ENCODE peak calls at places on chromosome 10, in eight cellular contexts. One of them, this sample, is unnamed.
A peak's percentile ranks its signal among the peaks of the same experiment; 100 is the strongest.

GRCh38 chr10:36224431-36224985 is 582.4 kb upstream of the FZD8 start:
- DNase-seq in AG08396: no peak
- DNase-seq in EL: no peak
- DNase-seq in activated T-cell treated with anti-CD3 and anti-CD28 coated beads, Interleukin-2, amount 50 U/mL, for 1 hour: no peak
- DNase-seq in stimulated activated CD4-positive, alpha-beta T cell treated with anti-CD3 and anti-CD28 coated beads, TNF-alpha, amount 100 ng/mL, for 4 hours: no peak
- DNase-seq in GM12891: no peak
- DNase-seq in HS-5: no peak
- DNase-seq in cortex of kidney: no peak
- DNase-seq in this sample: peak; percentile 39

GRCh38 chr10:4127518-4128315 is 342.7 kb upstream of the KLF6 start:
- DNase-seq in AG08396: no peak
- DNase-seq in HS-5: no peak
- DNase-seq in cortex of kidney: no peak
- DNase-seq in EL: no peak
- DNase-seq in GM12891: no peak
- DNase-seq in stimulated activated CD4-positive, alpha-beta T cell treated with anti-CD3 and anti-CD28 coated beads, TNF-alpha, amount 100 ng/mL, for 4 hours: no peak
- DNase-seq in activated T-cell treated with anti-CD3 and anti-CD28 coated beads, Interleukin-2, amount 50 U/mL, for 1 hour: no peak
- DNase-seq in this sample: peak; percentile 65

GRCh38 chr10:89151857-89152256 is 55.3 kb downstream of the CH25H start:
- DNase-seq in EL: peak; percentile 26
- DNase-seq in activated T-cell treated with anti-CD3 and anti-CD28 coated beads, Interleukin-2, amount 50 U/mL, for 1 hour: no peak
- DNase-seq in HS-5: no peak
- DNase-seq in GM12891: no peak
- DNase-seq in AG08396: peak; percentile 14
- DNase-seq in cortex of kidney: no peak
- DNase-seq in stimulated activated CD4-positive, alpha-beta T cell treated with anti-CD3 and anti-CD28 coated beads, TNF-alpha, amount 100 ng/mL, for 4 hours: no peak
- DNase-seq in this sample: no peak

GRCh38 chr10:59237775-59238174 is 61.3 kb downstream of the PHYHIPL start:
- DNase-seq in EL: no peak
- DNase-seq in AG08396: no peak
- DNase-seq in cortex of kidney: no peak
- DNase-seq in stimulated activated CD4-positive, alpha-beta T cell treated with anti-CD3 and anti-CD28 coated beads, TNF-alpha, amount 100 ng/mL, for 4 hours: no peak
- DNase-seq in activated T-cell treated with anti-CD3 and anti-CD28 coated beads, Interleukin-2, amount 50 U/mL, for 1 hour: no peak
- DNase-seq in GM12891: no peak
- DNase-seq in HS-5: no peak
- DNase-seq in this sample: no peak

GRCh38 chr10:62594093-62594520 is 210.4 kb upstream of the ADO start:
- DNase-seq in stimulated activated CD4-positive, alpha-beta T cell treated with anti-CD3 and anti-CD28 coated beads, TNF-alpha, amount 100 ng/mL, for 4 hours: peak; percentile 32
- DNase-seq in HS-5: no peak
- DNase-seq in activated T-cell treated with anti-CD3 and anti-CD28 coated beads, Interleukin-2, amount 50 U/mL, for 1 hour: peak; percentile 59
- DNase-seq in EL: peak; percentile 65
- DNase-seq in cortex of kidney: no peak
- DNase-seq in GM12891: peak; percentile 23
- DNase-seq in AG08396: peak; percentile 58
- DNase-seq in this sample: peak; percentile 53

GRCh38 chr10:110081914-110082313 is 74.1 kb downstream of the ADD3 start:
- DNase-seq in stimulated activated CD4-positive, alpha-beta T cell treated with anti-CD3 and anti-CD28 coated beads, TNF-alpha, amount 100 ng/mL, for 4 hours: no peak
- DNase-seq in AG08396: no peak
- DNase-seq in activated T-cell treated with anti-CD3 and anti-CD28 coated beads, Interleukin-2, amount 50 U/mL, for 1 hour: no peak
- DNase-seq in cortex of kidney: no peak
- DNase-seq in GM12891: no peak
- DNase-seq in EL: no peak
- DNase-seq in HS-5: no peak
- DNase-seq in this sample: peak; percentile 39

GRCh38 chr10:44962870-44963738 is 3.5 kb downstream of the RASSF4 start:
- DNase-seq in HS-5: no peak
- DNase-seq in EL: no peak
- DNase-seq in GM12891: no peak
- DNase-seq in activated T-cell treated with anti-CD3 and anti-CD28 coated beads, Interleukin-2, amount 50 U/mL, for 1 hour: no peak
- DNase-seq in cortex of kidney: no peak
- DNase-seq in AG08396: no peak
- DNase-seq in stimulated activated CD4-positive, alpha-beta T cell treated with anti-CD3 and anti-CD28 coated beads, TNF-alpha, amount 100 ng/mL, for 4 hours: no peak
- DNase-seq in this sample: no peak

GRCh38 chr10:75397571-75397921 is 4.0 kb downstream of the ZNF503 start:
- DNase-seq in EL: no peak
- DNase-seq in stimulated activated CD4-positive, alpha-beta T cell treated with anti-CD3 and anti-CD28 coated beads, TNF-alpha, amount 100 ng/mL, for 4 hours: no peak
- DNase-seq in cortex of kidney: no peak
- DNase-seq in GM12891: no peak
- DNase-seq in HS-5: peak; percentile 4
- DNase-seq in AG08396: peak; percentile 39
- DNase-seq in activated T-cell treated with anti-CD3 and anti-CD28 coated beads, Interleukin-2, amount 50 U/mL, for 1 hour: no peak
- DNase-seq in this sample: peak; percentile 27

GRCh38 chr10:128867119-128867518 is 599.9 kb upstream of the MGMT start:
- DNase-seq in HS-5: no peak
- DNase-seq in GM12891: no peak
- DNase-seq in activated T-cell treated with anti-CD3 and anti-CD28 coated beads, Interleukin-2, amount 50 U/mL, for 1 hour: no peak
- DNase-seq in stimulated activated CD4-positive, alpha-beta T cell treated with anti-CD3 and anti-CD28 coated beads, TNF-alpha, amount 100 ng/mL, for 4 hours: no peak
- DNase-seq in AG08396: no peak
- DNase-seq in EL: no peak
- DNase-seq in cortex of kidney: no peak
- DNase-seq in this sample: no peak

GRCh38 chr10:16367899-16368298 is 68.9 kb upstream of the PTER start:
- DNase-seq in EL: no peak
- DNase-seq in HS-5: no peak
- DNase-seq in stimulated activated CD4-positive, alpha-beta T cell treated with anti-CD3 and anti-CD28 coated beads, TNF-alpha, amount 100 ng/mL, for 4 hours: no peak
- DNase-seq in AG08396: no peak
- DNase-seq in activated T-cell treated with anti-CD3 and anti-CD28 coated beads, Interleukin-2, amount 50 U/mL, for 1 hour: no peak
- DNase-seq in GM12891: no peak
- DNase-seq in cortex of kidney: no peak
- DNase-seq in this sample: no peak

GRCh38 chr10:133379152-133379800 is at the start of gene PAOX:
- DNase-seq in HS-5: no peak
- DNase-seq in GM12891: peak; percentile 83
- DNase-seq in EL: peak; percentile 66
- DNase-seq in AG08396: peak; percentile 94
- DNase-seq in cortex of kidney: no peak
- DNase-seq in stimulated activated CD4-positive, alpha-beta T cell treated with anti-CD3 and anti-CD28 coated beads, TNF-alpha, amount 100 ng/mL, for 4 hours: peak; percentile 41
- DNase-seq in activated T-cell treated with anti-CD3 and anti-CD28 coated beads, Interleukin-2, amount 50 U/mL, for 1 hour: peak; percentile 75
- DNase-seq in this sample: peak; percentile 55

GRCh38 chr10:30422981-30423654 is 10.9 kb upstream of the MAP3K8 start:
- DNase-seq in GM12891: no peak
- DNase-seq in activated T-cell treated with anti-CD3 and anti-CD28 coated beads, Interleukin-2, amount 50 U/mL, for 1 hour: no peak
- DNase-seq in HS-5: no peak
- DNase-seq in cortex of kidney: no peak
- DNase-seq in AG08396: peak; percentile 84
- DNase-seq in stimulated activated CD4-positive, alpha-beta T cell treated with anti-CD3 and anti-CD28 coated beads, TNF-alpha, amount 100 ng/mL, for 4 hours: no peak
- DNase-seq in EL: peak; percentile 77
- DNase-seq in this sample: peak; percentile 90

GRCh38 chr10:19908991-19909699 is 92.9 kb downstream of the PLXDC2 start:
- DNase-seq in activated T-cell treated with anti-CD3 and anti-CD28 coated beads, Interleukin-2, amount 50 U/mL, for 1 hour: no peak
- DNase-seq in cortex of kidney: no peak
- DNase-seq in HS-5: no peak
- DNase-seq in EL: no peak
- DNase-seq in AG08396: no peak
- DNase-seq in stimulated activated CD4-positive, alpha-beta T cell treated with anti-CD3 and anti-CD28 coated beads, TNF-alpha, amount 100 ng/mL, for 4 hours: no peak
- DNase-seq in GM12891: no peak
- DNase-seq in this sample: no peak

GRCh38 chr10:32412499-32412853 is 33.5 kb upstream of the CCDC7 start:
- DNase-seq in AG08396: no peak
- DNase-seq in cortex of kidney: no peak
- DNase-seq in EL: no peak
- DNase-seq in stimulated activated CD4-positive, alpha-beta T cell treated with anti-CD3 and anti-CD28 coated beads, TNF-alpha, amount 100 ng/mL, for 4 hours: no peak
- DNase-seq in HS-5: no peak
- DNase-seq in GM12891: no peak
- DNase-seq in activated T-cell treated with anti-CD3 and anti-CD28 coated beads, Interleukin-2, amount 50 U/mL, for 1 hour: no peak
- DNase-seq in this sample: peak; percentile 72

GRCh38 chr10:69883680-69884375 is 82.1 kb downstream of the COL13A1 start:
- DNase-seq in GM12891: no peak
- DNase-seq in HS-5: no peak
- DNase-seq in EL: no peak
- DNase-seq in stimulated activated CD4-positive, alpha-beta T cell treated with anti-CD3 and anti-CD28 coated beads, TNF-alpha, amount 100 ng/mL, for 4 hours: no peak
- DNase-seq in cortex of kidney: no peak
- DNase-seq in activated T-cell treated with anti-CD3 and anti-CD28 coated beads, Interleukin-2, amount 50 U/mL, for 1 hour: no peak
- DNase-seq in AG08396: no peak
- DNase-seq in this sample: no peak

GRCh38 chr10:59830601-59831259 is 75.6 kb downstream of the CCDC6 start:
- DNase-seq in HS-5: peak; percentile 6
- DNase-seq in activated T-cell treated with anti-CD3 and anti-CD28 coated beads, Interleukin-2, amount 50 U/mL, for 1 hour: no peak
- DNase-seq in EL: peak; percentile 50
- DNase-seq in AG08396: peak; percentile 65
- DNase-seq in stimulated activated CD4-positive, alpha-beta T cell treated with anti-CD3 and anti-CD28 coated beads, TNF-alpha, amount 100 ng/mL, for 4 hours: no peak
- DNase-seq in cortex of kidney: no peak
- DNase-seq in GM12891: no peak
- DNase-seq in this sample: peak; percentile 56

GRCh38 chr10:59234814-59235429 is 58.5 kb downstream of the PHYHIPL start:
- DNase-seq in GM12891: no peak
- DNase-seq in cortex of kidney: no peak
- DNase-seq in EL: peak; percentile 25
- DNase-seq in stimulated activated CD4-positive, alpha-beta T cell treated with anti-CD3 and anti-CD28 coated beads, TNF-alpha, amount 100 ng/mL, for 4 hours: no peak
- DNase-seq in activated T-cell treated with anti-CD3 and anti-CD28 coated beads, Interleukin-2, amount 50 U/mL, for 1 hour: no peak
- DNase-seq in AG08396: peak; percentile 7
- DNase-seq in HS-5: no peak
- DNase-seq in this sample: peak; percentile 50

GRCh38 chr10:75418287-75418686 is 13.1 kb upstream of the LRMDA start:
- DNase-seq in GM12891: no peak
- DNase-seq in activated T-cell treated with anti-CD3 and anti-CD28 coated beads, Interleukin-2, amount 50 U/mL, for 1 hour: no peak
- DNase-seq in EL: no peak
- DNase-seq in AG08396: no peak
- DNase-seq in HS-5: no peak
- DNase-seq in cortex of kidney: no peak
- DNase-seq in stimulated activated CD4-positive, alpha-beta T cell treated with anti-CD3 and anti-CD28 coated beads, TNF-alpha, amount 100 ng/mL, for 4 hours: no peak
- DNase-seq in this sample: no peak

GRCh38 chr10:70920519-70920918 is 32.2 kb upstream of the PCBD1 start:
- DNase-seq in activated T-cell treated with anti-CD3 and anti-CD28 coated beads, Interleukin-2, amount 50 U/mL, for 1 hour: no peak
- DNase-seq in GM12891: no peak
- DNase-seq in stimulated activated CD4-positive, alpha-beta T cell treated with anti-CD3 and anti-CD28 coated beads, TNF-alpha, amount 100 ng/mL, for 4 hours: no peak
- DNase-seq in cortex of kidney: no peak
- DNase-seq in HS-5: no peak
- DNase-seq in EL: no peak
- DNase-seq in AG08396: no peak
- DNase-seq in this sample: no peak

GRCh38 chr10:130717088-130717487 is 580.9 kb downstream of the GLRX3 start:
- DNase-seq in HS-5: no peak
- DNase-seq in activated T-cell treated with anti-CD3 and anti-CD28 coated beads, Interleukin-2, amount 50 U/mL, for 1 hour: no peak
- DNase-seq in cortex of kidney: no peak
- DNase-seq in AG08396: no peak
- DNase-seq in GM12891: no peak
- DNase-seq in stimulated activated CD4-positive, alpha-beta T cell treated with anti-CD3 and anti-CD28 coated beads, TNF-alpha, amount 100 ng/mL, for 4 hours: no peak
- DNase-seq in EL: no peak
- DNase-seq in this sample: no peak

GRCh38 chr10:119672291-119672690 is 21.1 kb downstream of the BAG3 start:
- DNase-seq in HS-5: no peak
- DNase-seq in activated T-cell treated with anti-CD3 and anti-CD28 coated beads, Interleukin-2, amount 50 U/mL, for 1 hour: no peak
- DNase-seq in AG08396: no peak
- DNase-seq in EL: no peak
- DNase-seq in stimulated activated CD4-positive, alpha-beta T cell treated with anti-CD3 and anti-CD28 coated beads, TNF-alpha, amount 100 ng/mL, for 4 hours: no peak
- DNase-seq in GM12891: no peak
- DNase-seq in cortex of kidney: no peak
- DNase-seq in this sample: no peak

GRCh38 chr10:64014281-64014680 is 493.1 kb downstream of the REEP3 start:
- DNase-seq in HS-5: no peak
- DNase-seq in EL: no peak
- DNase-seq in activated T-cell treated with anti-CD3 and anti-CD28 coated beads, Interleukin-2, amount 50 U/mL, for 1 hour: no peak
- DNase-seq in AG08396: no peak
- DNase-seq in stimulated activated CD4-positive, alpha-beta T cell treated with anti-CD3 and anti-CD28 coated beads, TNF-alpha, amount 100 ng/mL, for 4 hours: no peak
- DNase-seq in GM12891: no peak
- DNase-seq in cortex of kidney: no peak
- DNase-seq in this sample: no peak

GRCh38 chr10:122393288-122393687 is 18.8 kb downstream of the PLEKHA1 start:
- DNase-seq in stimulated activated CD4-positive, alpha-beta T cell treated with anti-CD3 and anti-CD28 coated beads, TNF-alpha, amount 100 ng/mL, for 4 hours: no peak
- DNase-seq in HS-5: no peak
- DNase-seq in GM12891: no peak
- DNase-seq in activated T-cell treated with anti-CD3 and anti-CD28 coated beads, Interleukin-2, amount 50 U/mL, for 1 hour: no peak
- DNase-seq in cortex of kidney: no peak
- DNase-seq in EL: no peak
- DNase-seq in AG08396: no peak
- DNase-seq in this sample: no peak

GRCh38 chr10:3548702-3549101 is 236.3 kb downstream of the KLF6 start:
- DNase-seq in stimulated activated CD4-positive, alpha-beta T cell treated with anti-CD3 and anti-CD28 coated beads, TNF-alpha, amount 100 ng/mL, for 4 hours: no peak
- DNase-seq in activated T-cell treated with anti-CD3 and anti-CD28 coated beads, Interleukin-2, amount 50 U/mL, for 1 hour: no peak
- DNase-seq in cortex of kidney: no peak
- DNase-seq in GM12891: no peak
- DNase-seq in AG08396: no peak
- DNase-seq in HS-5: no peak
- DNase-seq in EL: peak; percentile 48
- DNase-seq in this sample: peak; percentile 59

This sample was measured in iris pigment epithelial cell.